ENCODE peak calls at places on chromosomes 5 and 9, in four cellular contexts. A, R, O and V are unnamed samples.

GRCh38 chr5:112419050-112419595 is at the start of gene EPB41L4A:
- DNase-seq in A (peak; percentile 40), R (no peak), O (no peak), V (no peak)

GRCh38 chr5:176609724-176610429 is at the start of gene GPRIN1:
- DNase-seq in O (no peak), A (peak; percentile 79), R (peak; percentile 28), V (peak; percentile 19)

GRCh38 chr9:4062966-4063365 is 236.9 kb downstream of the GLIS3 start:
- DNase-seq in R (no peak), O (no peak), A (no peak), V (no peak)

GRCh38 chr5:176530983-176531901 is 6.0 kb downstream of the RNF44 start:
- DNase-seq in O (no peak), R (no peak), A (no peak), V (no peak)

GRCh38 chr5:120873083-120873482 is 409.0 kb downstream of the PRR16 start:
- DNase-seq in R (no peak), O (no peak), A (no peak), V (no peak)

GRCh38 chr9:81787747-81788632 is 98.6 kb upstream of the TLE1 start:
- DNase-seq in O (peak; percentile 93), A (no peak), R (no peak), V (no peak)

GRCh38 chr5:62886603-62887315 is 308.1 kb downstream of the LRRC70 start:
- DNase-seq in O (no peak), R (no peak), A (no peak), V (no peak)

GRCh38 chr9:91117959-91118651 is 243.6 kb downstream of the AUH start:
- DNase-seq in O (no peak), A (peak; percentile 24), R (no peak), V (no peak)

GRCh38 chr9:75930766-75931311 is 40.4 kb downstream of the PCSK5 start:
- DNase-seq in A (peak; percentile 11), O (peak; percentile 46), R (no peak), V (no peak)

GRCh38 chr9:132516301-132516700 is 66.1 kb upstream of the BARHL1 start:
- DNase-seq in A (no peak), R (no peak), O (no peak), V (no peak)

GRCh38 chr9:6929428-6929827 is 171.7 kb downstream of the KDM4C start:
- DNase-seq in A (no peak), R (no peak), O (no peak), V (no peak)

GRCh38 chr5:159883522-159883950 is 32.7 kb upstream of the ADRA1B start:
- DNase-seq in O (no peak), R (no peak), A (no peak), V (no peak)

GRCh38 chr9:76018244-76018643 is 127.8 kb downstream of the PCSK5 start:
- DNase-seq in O (no peak), R (no peak), A (no peak), V (no peak)

GRCh38 chr5:113151641-113152040 is 175.0 kb downstream of the DCP2 start:
- DNase-seq in A (no peak), R (no peak), O (no peak), V (no peak)

GRCh38 chr5:78151594-78152271 is 142.8 kb downstream of the AP3B1 start:
- DNase-seq in A (no peak), O (no peak), R (no peak), V (no peak)

GRCh38 chr5:67817652-67818051 is 397.9 kb upstream of the PIK3R1 start:
- DNase-seq in A (no peak), R (no peak), O (no peak), V (no peak)

GRCh38 chr5:62144395-62145022 is 161.5 kb upstream of the KIF2A start:
- DNase-seq in A (no peak), R (no peak), O (no peak), V (no peak)

GRCh38 chr9:4987996-4988421 is 2.9 kb downstream of the JAK2 start:
- DNase-seq in R (peak; percentile 60), A (peak; percentile 77), O (no peak), V (peak; percentile 5)

GRCh38 chr5:16127865-16128544 is 51.6 kb downstream of the MARCHF11 start:
- DNase-seq in A (no peak), R (no peak), O (no peak), V (no peak)

GRCh38 chr9:35277649-35278359 is 116.0 kb downstream of the UNC13B start:
- DNase-seq in O (no peak), A (no peak), R (no peak), V (no peak)

GRCh38 chr5:102867999-102868662 is 113.0 kb downstream of the PAM start:
- DNase-seq in R (no peak), O (no peak), A (no peak), V (no peak)

GRCh38 chr5:169218176-169218575 is 82.8 kb downstream of the SLIT3 start:
- DNase-seq in O (no peak), R (no peak), A (no peak), V (no peak)

GRCh38 chr9:120891255-120891954 is 14.4 kb upstream of the PHF19 start:
- DNase-seq in O (no peak), R (peak; percentile 67), A (no peak), V (no peak)

GRCh38 chr9:89929721-89930480 is 325.1 kb downstream of the GADD45G start:
- DNase-seq in A (no peak), O (no peak), R (no peak), V (no peak)

GRCh38 chr5:81552844-81553569 is 159.1 kb upstream of the ACOT12 start:
- DNase-seq in R (no peak), A (no peak), O (no peak), V (no peak)

GRCh38 chr9:89122944-89123343 is 55.7 kb downstream of the SHC3 start:
- DNase-seq in A (no peak), R (no peak), O (no peak), V (no peak)

GRCh38 chr5:131533844-131534243 is 101.2 kb downstream of the RAPGEF6 start:
- DNase-seq in R (no peak), A (no peak), O (no peak), V (no peak)

GRCh38 chr5:96734871-96735325 is 72.7 kb downstream of the CAST start:
- DNase-seq in O (no peak), A (no peak), R (no peak), V (no peak)

GRCh38 chr5:108634951-108635288 is 112.8 kb upstream of the FER start:
- DNase-seq in O (no peak), A (no peak), R (no peak), V (no peak)

GRCh38 chr5:68216737-68217231 is 1.2 kb downstream of the PIK3R1 start:
- DNase-seq in A (peak; percentile 21), O (no peak), R (no peak), V (no peak)

GRCh38 chr5:96516631-96517071 is 83.6 kb upstream of the PCSK1 start:
- DNase-seq in A (no peak), O (no peak), R (no peak), V (no peak)

GRCh38 chr9:132769895-132770774 is 99.9 kb downstream of the GTF3C4 start:
- DNase-seq in O (no peak), R (peak; percentile 67), A (peak; percentile 48), V (peak; percentile 11)

DNA sequence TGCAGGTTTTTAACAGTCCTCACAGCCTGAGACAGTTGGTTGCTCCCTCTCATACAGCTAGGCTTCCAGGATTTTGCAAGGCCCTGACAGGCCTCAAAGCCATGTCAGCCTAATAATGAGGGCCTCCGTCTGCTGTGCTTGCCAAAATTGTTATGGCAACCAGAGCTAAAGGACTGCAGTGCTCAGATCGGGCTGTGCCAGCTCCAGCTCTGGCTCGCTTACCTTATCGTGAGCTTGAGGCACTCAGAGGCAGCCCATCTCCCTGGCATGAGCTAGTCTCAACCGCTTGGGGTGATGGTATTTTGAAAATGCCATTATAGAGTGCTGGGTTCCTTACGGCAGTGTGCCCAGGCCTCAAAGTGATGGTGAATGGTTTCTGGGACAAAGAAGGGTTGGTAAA is 8.4 kb downstream of the MTAP start:
- DNase-seq in O (no peak), R (no peak), A (no peak), V (no peak)
- H3K4me1 ChIP-seq in O (peaks cover 7% of the 10 kb centered on the region), R (peaks cover 13% of the 10 kb centered on the region), A (no peaks in the 10 kb centered on the region), V (peaks cover 7% of the 10 kb centered on the region)

DNA sequence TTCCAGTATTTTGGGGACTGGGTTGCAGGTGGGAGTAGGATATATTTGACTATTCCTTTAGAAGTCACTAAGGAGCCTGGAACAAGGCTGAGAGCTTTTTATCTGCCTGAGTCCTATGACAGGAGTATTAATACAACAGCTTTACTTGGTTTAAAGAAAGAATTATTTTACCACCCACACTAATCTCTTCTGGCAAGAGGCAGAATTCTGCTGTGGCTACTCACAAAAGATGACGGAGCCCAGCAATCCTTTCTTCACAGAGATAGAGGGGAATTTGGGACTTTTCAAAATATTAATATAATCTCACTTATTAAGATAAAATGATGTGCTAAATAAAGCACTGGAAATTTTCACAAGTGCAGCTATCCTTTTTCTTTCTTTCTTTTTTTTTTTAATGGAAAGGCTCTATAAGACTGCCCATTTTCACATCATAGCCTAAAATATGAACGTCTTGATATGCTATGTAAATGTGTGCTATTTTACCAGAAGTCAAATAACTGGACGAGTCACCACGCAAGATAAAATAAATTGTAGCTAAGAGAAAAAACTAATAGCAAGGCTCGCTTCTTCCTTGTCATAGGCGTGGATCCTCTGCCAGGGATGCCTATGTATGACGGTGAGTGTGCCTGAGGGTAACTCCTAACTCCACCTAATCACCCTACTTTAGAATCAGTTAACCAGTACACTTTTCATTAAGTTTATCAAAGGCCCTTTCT is 76.3 kb downstream of the ZNF608 start:
- DNase-seq in O (no peak), R (no peak), A (no peak), V (no peak)
- H3K4me1 ChIP-seq in O (no peaks in the 10 kb centered on the region), R (no peaks in the 10 kb centered on the region), A (peaks cover 22% of the 10 kb centered on the region), V (no peaks in the 10 kb centered on the region)

DNA sequence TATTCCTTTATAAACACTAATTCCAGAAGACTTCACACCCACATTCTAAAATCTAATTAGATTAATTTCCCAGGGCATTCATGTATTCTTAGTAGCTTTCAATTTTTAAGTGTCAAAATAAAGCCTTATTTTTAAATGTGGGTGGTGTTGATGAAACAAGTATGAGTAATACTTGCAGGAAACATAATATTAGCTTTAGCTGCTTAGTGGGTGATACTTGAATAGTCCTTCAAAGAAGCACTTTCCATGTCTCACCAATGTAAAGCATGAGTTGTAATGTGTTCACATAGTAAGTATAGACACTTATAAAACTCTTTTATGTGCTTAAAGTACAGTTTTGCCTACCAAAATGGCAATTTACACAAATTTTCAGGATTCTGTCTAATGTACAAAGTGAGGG is 6.9 kb downstream of the FNBP1 start:
- DNase-seq in A (no peak), O (peak; percentile 43), R (no peak), V (no peak)
- H3K4me1 ChIP-seq in A (peaks cover 2% of the 10 kb centered on the region), O (peaks cover 17% of the 10 kb centered on the region), R (peaks cover 70% of the 10 kb centered on the region), V (peaks cover 71% of the 10 kb centered on the region)

DNA sequence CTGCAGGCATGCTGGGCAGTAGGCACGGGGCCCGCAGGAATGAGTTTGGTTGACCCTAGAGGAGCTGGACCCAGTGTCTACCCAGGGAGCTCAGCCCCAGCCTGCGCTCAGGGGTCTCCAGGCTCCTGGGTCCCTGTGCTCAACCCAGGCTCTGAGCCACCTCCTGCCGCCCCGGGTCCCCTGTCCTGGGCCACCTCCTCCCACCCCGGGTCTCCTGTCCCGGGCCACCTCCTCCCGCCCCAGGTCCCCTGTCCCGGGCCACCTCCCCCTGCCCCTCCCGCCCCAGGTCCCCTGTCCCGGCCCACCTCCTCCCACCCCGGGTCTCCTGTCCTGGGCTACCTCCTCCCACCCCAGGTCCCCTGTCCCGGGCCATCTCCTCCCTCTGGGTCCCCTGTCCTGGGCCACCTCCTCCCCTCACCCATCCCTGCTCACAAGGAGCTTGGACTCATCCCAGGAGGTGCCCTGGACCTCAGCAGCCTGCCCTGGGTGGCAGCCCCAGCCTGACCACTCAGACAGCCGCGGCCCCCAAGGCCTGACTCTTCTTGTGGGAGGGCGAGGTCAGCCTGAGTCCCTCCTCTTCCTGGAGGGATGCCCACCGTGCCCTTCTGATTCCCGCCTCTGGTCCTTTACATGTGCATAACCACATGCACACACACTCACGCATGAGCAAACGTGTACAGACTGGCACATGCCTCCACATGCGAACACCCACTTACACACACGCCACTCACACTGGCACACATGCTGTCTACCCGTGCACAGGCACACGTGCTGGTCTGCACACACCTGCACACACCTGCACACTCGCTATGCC is 2.4 kb downstream of the LCN12 start:
- DNase-seq in A (no peak), O (no peak), R (no peak), V (no peak)
- H3K4me1 ChIP-seq in A (peaks cover 9% of the 10 kb centered on the region), O (peaks cover 6% of the 10 kb centered on the region), R (peaks cover 13% of the 10 kb centered on the region), V (peaks cover 15% of the 10 kb centered on the region)